ENCODE peak calls at places on chromosomes 16 and 17, in eight cellular contexts. E is PC-9, R is osteoblast, H is K562, F is GM23338, A is lung, T is upper lobe of right lung, Z is mucosa of descending colon. S is an unnamed sample.

GRCh38 chr17:59890720-59891119 is 2.0 kb downstream of the TUBD1 start:
- DNase-seq in Z (no peak), R (peak; percentile 77), H (peak; percentile 32), F (no peak), E (peak; percentile 57), A (no peak), T (no peak), S (no peak)

GRCh38 chr16:27722892-27723450 is 173.0 kb downstream of the KATNIP start:
- DNase-seq in E (no peak), A (no peak), H (no peak), R (no peak), T (no peak), F (no peak), Z (peak; percentile 39), S (no peak)

GRCh38 chr17:5619088-5619740 is 34.9 kb upstream of the NLRP1 start:
- DNase-seq in A (no peak), H (peak; percentile 83), E (peak; percentile 56), T (no peak), F (no peak), R (no peak), Z (no peak), S (no peak)

GRCh38 chr16:83797013-83797412 is 10.8 kb upstream of the HSBP1 start:
- DNase-seq in H (no peak), F (no peak), Z (no peak), T (no peak), E (no peak), R (no peak), A (no peak), S (no peak)

GRCh38 chr16:13873835-13874438 is 46.0 kb upstream of the ERCC4 start:
- DNase-seq in A (no peak), H (peak; percentile 30), E (no peak), Z (no peak), F (peak; percentile 80), T (no peak), R (no peak), S (no peak)

GRCh38 chr17:80629298-80630028 is 84.8 kb downstream of the RPTOR start:
- DNase-seq in H (no peak), F (no peak), E (no peak), A (no peak), T (no peak), Z (no peak), R (no peak), S (no peak)

GRCh38 chr17:65975878-65976277 is 216.1 kb downstream of the CEP112 start:
- DNase-seq in H (no peak), F (no peak), Z (no peak), R (no peak), T (no peak), A (peak; percentile 45), E (no peak), S (no peak)

GRCh38 chr16:50281391-50282009 is 15.1 kb downstream of the ADCY7 start:
- DNase-seq in F (no peak), A (no peak), R (peak; percentile 76), T (no peak), E (no peak), Z (peak; percentile 43), H (no peak), S (no peak)

GRCh38 chr17:65518256-65518655 is 43.2 kb downstream of the AXIN2 start:
- DNase-seq in H (no peak), A (no peak), F (no peak), E (no peak), Z (no peak), R (peak; percentile 89), T (no peak), S (no peak)

GRCh38 chr17:29744121-29744520 is 121.4 kb upstream of the CORO6 start:
- DNase-seq in E (no peak), H (no peak), A (no peak), R (no peak), T (no peak), F (no peak), Z (no peak), S (no peak)

GRCh38 chr17:72517413-72518237 is 396.8 kb downstream of the SOX9 start:
- DNase-seq in H (no peak), E (no peak), A (no peak), T (no peak), Z (no peak), F (no peak), R (no peak), S (no peak)
- H3K4me3 ChIP-seq in H (no peak overlapping the region), E (no peak overlapping the region), A (no peak overlapping the region), T (no peak overlapping the region), Z (no peak overlapping the region), F (no peak overlapping the region), R (peak overlapping the region; percentile 20), S (no peak overlapping the region)

GRCh38 chr16:6165330-6165984 is 1067.9 kb upstream of the EEF2KMT start:
- DNase-seq in T (no peak), F (peak; percentile 35), E (no peak), Z (no peak), H (peak; percentile 5), R (no peak), A (no peak), S (no peak)
- TF ChIP-seq CTCF in T (no peak), F (peak; percentile 38), E (peak; percentile 35), Z (no peak), H (no peak), R (no peak), A (no peak), S (peak; percentile 23)

DNA sequence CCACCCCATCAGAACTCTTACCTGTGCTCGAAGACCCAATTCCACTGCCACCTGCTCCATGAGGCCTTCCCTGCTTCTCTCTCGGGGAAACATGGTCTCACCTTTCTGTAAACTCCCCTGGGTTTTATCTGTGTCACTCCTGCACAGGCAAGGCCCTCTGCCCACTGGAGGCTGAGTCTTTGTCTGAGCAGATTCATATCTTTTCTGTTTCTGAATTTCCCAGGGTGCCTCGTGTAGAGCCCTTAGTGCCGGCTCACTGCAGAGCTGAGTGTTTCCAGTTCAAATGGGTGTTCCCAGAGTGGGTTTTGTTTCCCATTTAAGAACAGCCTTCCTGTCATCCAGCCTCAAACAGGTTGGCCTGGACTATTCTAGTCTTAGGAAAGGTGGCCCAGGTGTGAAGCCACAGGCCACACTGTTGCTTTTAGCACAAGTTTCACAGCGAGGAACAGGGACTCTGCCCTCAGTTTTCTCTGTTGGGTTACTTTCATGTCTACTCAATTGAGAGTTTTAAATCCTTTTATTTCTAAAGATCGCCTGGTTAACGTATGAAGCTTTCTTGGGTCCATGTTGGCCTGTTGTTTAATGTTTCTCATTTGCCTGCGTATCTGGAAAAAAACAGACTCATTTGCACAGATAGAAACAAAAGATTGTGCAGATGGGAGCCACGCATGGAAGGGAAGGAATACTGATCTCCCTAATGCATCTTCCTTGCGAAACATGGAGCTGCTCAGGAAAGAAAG is 228.7 kb downstream of the MSI2 start:
- DNase-seq in F (no peak), Z (no peak), E (no peak), T (no peak), A (no peak), H (peak; percentile 23), R (no peak), S (no peak)
- H3K36me3 ChIP-seq in F (no peaks in the 10 kb centered on the region), Z (no peaks in the 10 kb centered on the region), E (no peaks in the 10 kb centered on the region), T (no peaks in the 10 kb centered on the region), A (no peaks in the 10 kb centered on the region), H (no peaks in the 10 kb centered on the region), R (no peaks in the 10 kb centered on the region), S (no peaks in the 10 kb centered on the region)

DNA sequence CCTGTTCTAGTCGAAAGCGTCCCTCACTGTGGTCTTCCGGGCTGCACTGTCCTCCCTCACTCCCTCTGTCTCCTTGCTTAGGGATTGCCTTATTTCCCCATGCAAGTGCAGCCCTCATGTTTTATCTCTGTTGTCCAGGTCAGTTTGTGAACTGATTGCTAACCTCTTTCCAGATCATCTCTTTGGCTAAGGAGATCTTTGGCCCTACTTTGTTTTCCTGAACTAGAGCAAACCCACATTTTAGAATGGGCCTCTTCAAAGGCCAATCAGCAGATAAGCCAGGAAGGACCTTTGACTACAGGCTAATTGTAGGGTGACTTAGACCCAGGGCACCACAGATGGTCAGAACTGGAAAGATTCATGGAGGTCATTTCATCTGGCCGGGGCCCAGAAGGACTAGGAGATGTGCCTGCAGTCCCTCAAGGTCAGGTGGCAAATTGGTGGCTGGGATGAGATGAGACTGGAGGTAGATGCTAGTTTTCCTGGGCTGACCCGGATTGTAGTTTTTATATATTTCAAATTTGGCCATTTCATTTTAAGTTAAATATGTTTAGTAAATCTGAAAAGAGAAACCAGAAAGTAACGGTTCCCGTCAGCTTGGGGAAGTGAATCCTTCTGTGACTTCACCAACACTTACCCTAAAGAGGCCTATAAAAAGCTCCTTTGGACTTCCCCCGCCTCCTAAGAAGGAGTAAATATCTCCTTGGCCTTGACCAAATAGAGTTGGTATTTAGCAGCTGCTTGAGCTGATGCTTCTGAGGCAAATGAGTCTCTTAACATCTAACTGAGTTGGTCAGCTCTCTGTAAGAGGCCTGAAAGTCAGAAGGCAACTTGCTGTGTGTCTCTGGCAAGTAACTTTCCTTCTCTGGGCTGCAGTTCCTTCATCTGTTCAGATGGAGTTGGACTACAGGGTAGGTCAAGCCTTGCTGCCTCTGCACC is 6.3 kb upstream of the SLC25A19 start:
- DNase-seq in E (no peak), F (no peak), H (peak; percentile 48), R (peak; percentile 25), T (no peak), A (no peak), Z (no peak), S (no peak)
- H3K4me3 ChIP-seq in E (no peak overlapping the region), F (no peak overlapping the region), H (no peak overlapping the region), R (no peak overlapping the region), T (no peak overlapping the region), A (no peak overlapping the region), Z (no peak overlapping the region), S (no peak overlapping the region)

GRCh38 chr17:6856054-6856453 is 24.5 kb upstream of the TEKT1 start:
- DNase-seq in R (no peak), H (no peak), T (no peak), E (no peak), Z (no peak), F (no peak), A (no peak), S (no peak)
- TF ChIP-seq CTCF in R (no peak), H (no peak), T (no peak), E (no peak), Z (no peak), F (no peak), A (no peak), S (no peak)

GRCh38 chr16:55730115-55730514 is 74.3 kb downstream of the SLC6A2 start:
- DNase-seq in Z (no peak), A (no peak), T (no peak), R (no peak), E (no peak), F (no peak), H (no peak), S (no peak)
- H3K36me3 ChIP-seq in Z (no peaks in the 10 kb centered on the region), A (no peaks in the 10 kb centered on the region), T (no peaks in the 10 kb centered on the region), R (no peaks in the 10 kb centered on the region), E (no peaks in the 10 kb centered on the region), F (no peaks in the 10 kb centered on the region), H (no peaks in the 10 kb centered on the region), S (no peaks in the 10 kb centered on the region)

GRCh38 chr16:87448866-87449265 is 44.0 kb downstream of the ZCCHC14 start:
- DNase-seq in Z (peak; percentile 18), F (no peak), T (no peak), R (no peak), A (no peak), E (no peak), H (no peak), S (no peak)
- H3K4me3 ChIP-seq in Z (no peak overlapping the region), F (no peak overlapping the region), T (no peak overlapping the region), R (no peak overlapping the region), A (no peak overlapping the region), E (no peak overlapping the region), H (no peak overlapping the region), S (no peak overlapping the region)

S was measured in kidney epithelial cell.